ENCODE peak calls at places on chromosomes 1 and 21, in seven cellular contexts. J is testis, Q is GM23248, X is cardiac muscle cell, B is uterus, Y is mucosa of descending colon, C is Peyer's patch. D is an unnamed sample.

GRCh38 chr1:150366416-150367296 is 2.7 kb downstream of the RPRD2 start:
- DNase-seq in J (no peak), Q (peak; percentile 68), X (peak; percentile 8), B (no peak), Y (no peak), C (no peak), D (no peak)

GRCh38 chr1:156101880-156102279 is 12.6 kb upstream of the LMNA start:
- DNase-seq in J (no peak), Q (no peak), X (no peak), B (no peak), Y (no peak), C (no peak), D (no peak)

GRCh38 chr1:102776074-102776473 is 332.2 kb downstream of the COL11A1 start:
- DNase-seq in J (no peak), Q (no peak), X (no peak), B (no peak), Y (no peak), C (no peak), D (no peak)

GRCh38 chr1:98322966-98323365 is 338.6 kb upstream of the SNX7 start:
- DNase-seq in J (no peak), Q (peak; percentile 51), X (peak; percentile 27), B (no peak), Y (no peak), C (no peak), D (no peak)

GRCh38 chr1:107473065-107473464 is 332.2 kb downstream of the NTNG1 start:
- DNase-seq in J (no peak), Q (no peak), X (no peak), B (no peak), Y (no peak), C (no peak), D (no peak)

GRCh38 chr1:212655668-212656440 is 43.8 kb downstream of the BATF3 start:
- DNase-seq in J (no peak), Q (peak; percentile 91), X (no peak), B (no peak), Y (no peak), C (no peak), D (no peak)

GRCh38 chr1:16366722-16367257 is at the start of gene SZRD1:
- DNase-seq in J (peak; percentile 99), Q (peak; percentile 100), X (peak; percentile 100), B (peak; percentile 98), Y (peak; percentile 98), C (peak; percentile 97), D (peak; percentile 99)

GRCh38 chr1:98919211-98919610 is 85.5 kb downstream of the PLPPR5 start:
- DNase-seq in J (no peak), Q (no peak), X (no peak), B (no peak), Y (no peak), C (no peak), D (no peak)

GRCh38 chr1:247218252-247218651 is 37.6 kb upstream of the VN1R5 start:
- DNase-seq in J (no peak), Q (no peak), X (no peak), B (no peak), Y (no peak), C (no peak), D (no peak)

GRCh38 chr1:91924146-91924545 is 25.1 kb upstream of the BRDT start:
- DNase-seq in J (no peak), Q (peak; percentile 82), X (peak; percentile 63), B (no peak), Y (no peak), C (no peak), D (no peak)

GRCh38 chr1:85438353-85438752 is 26.6 kb downstream of the DDAH1 start:
- DNase-seq in J (no peak), Q (peak; percentile 42), X (peak; percentile 35), B (no peak), Y (no peak), C (no peak), D (no peak)

GRCh38 chr1:24142546-24143431 is at the start of gene IL22RA1:
- DNase-seq in J (peak; percentile 59), Q (peak; percentile 65), X (peak; percentile 25), B (no peak), Y (peak; percentile 85), C (peak; percentile 93), D (peak; percentile 77)

GRCh38 chr1:44723064-44723463 is 7.9 kb downstream of the RNU5D-1 start:
- DNase-seq in J (no peak), Q (no peak), X (no peak), B (no peak), Y (no peak), C (no peak), D (no peak)

GRCh38 chr1:226637147-226637935 is 88.8 kb downstream of the STUM start:
- DNase-seq in J (peak; percentile 78), Q (no peak), X (peak; percentile 63), B (peak; percentile 79), Y (peak; percentile 41), C (peak; percentile 51), D (no peak)

GRCh38 chr21:45098867-45099266 is 24.5 kb downstream of the ADARB1 start:
- DNase-seq in J (no peak), Q (peak; percentile 20), X (peak; percentile 23), B (no peak), Y (no peak), C (no peak), D (no peak)

GRCh38 chr1:3858231-3858981 is 1.1 kb downstream of the DFFB start:
- DNase-seq in J (no peak), Q (peak; percentile 75), X (peak; percentile 39), B (no peak), Y (no peak), C (peak; percentile 59), D (peak; percentile 40)

GRCh38 chr1:196667131-196667530 is 15.3 kb downstream of the CFH start:
- DNase-seq in J (no peak), Q (peak; percentile 29), X (no peak), B (no peak), Y (no peak), C (no peak), D (no peak)

GRCh38 chr1:231584117-231584516 is 42.5 kb upstream of the DISC1 start:
- DNase-seq in J (peak; percentile 44), Q (peak; percentile 80), X (peak; percentile 91), B (no peak), Y (no peak), C (no peak), D (peak; percentile 57)

GRCh38 chr1:76256289-76257223 is 182.0 kb downstream of the ST6GALNAC3 start:
- DNase-seq in J (no peak), Q (no peak), X (no peak), B (no peak), Y (no peak), C (no peak), D (no peak)

GRCh38 chr1:29410476-29410875 is 174.2 kb downstream of the PTPRU start:
- DNase-seq in J (no peak), Q (no peak), X (no peak), B (no peak), Y (no peak), C (no peak), D (no peak)

GRCh38 chr1:216325946-216326345 is 97.3 kb downstream of the USH2A start:
- DNase-seq in J (no peak), Q (no peak), X (no peak), B (no peak), Y (no peak), C (no peak), D (no peak)

GRCh38 chr1:53410100-53410541 is 49.1 kb upstream of the DMRTB1 start:
- DNase-seq in J (no peak), Q (peak; percentile 63), X (no peak), B (no peak), Y (peak; percentile 59), C (no peak), D (no peak)

GRCh38 chr1:168923521-168924136 is 182.9 kb upstream of the ATP1B1 start:
- DNase-seq in J (no peak), Q (no peak), X (no peak), B (no peak), Y (no peak), C (no peak), D (no peak)

GRCh38 chr1:172837816-172838680 is 179.1 kb downstream of the FASLG start:
- DNase-seq in J (no peak), Q (peak; percentile 65), X (peak; percentile 18), B (no peak), Y (no peak), C (no peak), D (no peak)

GRCh38 chr21:35991131-35991530 is 69.2 kb downstream of the SETD4 start:
- DNase-seq in J (no peak), Q (no peak), X (no peak), B (no peak), Y (no peak), C (no peak), D (no peak)

DNA sequence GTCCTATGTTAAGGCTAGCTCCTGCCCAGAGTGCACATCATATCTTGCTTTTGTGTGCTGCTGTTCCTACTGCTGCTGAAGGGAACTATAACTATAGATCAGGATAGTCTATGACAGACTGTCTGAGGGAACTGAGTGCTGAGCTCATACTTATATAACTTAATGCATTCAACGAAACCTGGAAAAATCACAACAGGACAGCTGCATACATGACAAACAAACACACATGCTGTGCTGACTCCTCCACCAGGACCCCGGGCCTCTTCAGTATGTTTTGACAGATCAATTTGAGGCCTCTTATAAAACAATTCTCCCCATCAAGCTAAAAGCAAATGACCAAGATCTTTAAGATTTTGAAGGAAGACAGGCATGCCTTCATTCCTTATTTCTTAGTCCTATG is 1031.4 kb upstream of the ADGRL2 start:
- DNase-seq in J (no peak), Q (no peak), X (no peak), B (no peak), Y (no peak), C (no peak), D (no peak)
- H3K4me1 ChIP-seq in J (no peaks in the 10 kb centered on the region), Q (no peaks in the 10 kb centered on the region), X (no peaks in the 10 kb centered on the region), B (no peaks in the 10 kb centered on the region), Y (no peaks in the 10 kb centered on the region), C (no peaks in the 10 kb centered on the region), D (no peaks in the 10 kb centered on the region)

DNA sequence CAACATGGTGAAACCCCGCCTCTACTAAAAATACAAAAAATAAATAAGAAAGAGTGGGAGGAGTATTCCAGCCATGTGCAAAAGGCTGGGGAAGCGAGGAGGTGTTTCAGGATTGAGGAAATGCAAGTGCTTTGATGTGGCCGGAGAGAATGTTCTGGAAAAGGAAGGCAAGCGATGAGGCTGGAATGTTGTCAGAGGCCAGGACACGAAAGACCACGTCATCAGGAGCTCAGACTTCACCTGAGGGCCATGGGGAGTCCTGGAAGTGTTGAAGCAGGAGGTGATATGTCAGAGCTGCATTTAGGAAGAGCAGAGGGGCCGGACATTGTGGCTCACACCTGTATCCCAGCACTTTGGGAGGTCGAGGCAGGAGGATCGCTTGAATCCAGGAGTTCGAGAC is 10.9 kb upstream of the THEMIS2 start:
- DNase-seq in J (no peak), Q (no peak), X (no peak), B (no peak), Y (peak; percentile 9), C (no peak), D (no peak)
- H3K4me1 ChIP-seq in J (peaks cover 8% of the 10 kb centered on the region), Q (peaks cover 20% of the 10 kb centered on the region), X (no peaks in the 10 kb centered on the region), B (no peaks in the 10 kb centered on the region), Y (no peaks in the 10 kb centered on the region), C (peaks cover 21% of the 10 kb centered on the region), D (no peaks in the 10 kb centered on the region)

DNA sequence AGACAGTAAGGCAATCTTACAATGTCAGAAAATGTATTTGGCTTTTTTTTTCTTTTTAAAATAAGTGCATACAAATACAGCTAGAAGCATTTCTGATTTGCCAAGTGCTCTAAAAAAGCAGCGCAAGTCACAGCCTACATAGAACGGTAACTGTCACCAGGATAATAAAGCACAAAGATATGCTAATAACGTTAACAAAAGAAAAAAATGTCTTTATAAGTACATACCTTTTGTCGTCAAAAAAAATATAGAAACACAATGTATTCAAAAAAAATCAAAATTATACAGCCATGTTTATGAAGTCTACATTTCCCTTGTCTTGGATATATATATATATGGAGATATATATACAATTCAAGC is 3.3 kb downstream of the IRF2BP2 start:
- DNase-seq in J (no peak), Q (no peak), X (no peak), B (no peak), Y (no peak), C (no peak), D (no peak)
- H3K4me1 ChIP-seq in J (peaks cover 37% of the 10 kb centered on the region), Q (peaks cover 31% of the 10 kb centered on the region), X (peaks cover 26% of the 10 kb centered on the region), B (peaks cover 3% of the 10 kb centered on the region), Y (peaks cover 32% of the 10 kb centered on the region), C (peaks cover 5% of the 10 kb centered on the region), D (peaks cover 23% of the 10 kb centered on the region)

GRCh38 chr1:111145963-111146768 is 6.1 kb downstream of the CEPT1 start:
- DNase-seq in J (no peak), Q (no peak), X (no peak), B (no peak), Y (no peak), C (no peak), D (no peak)
- H3K4me1 ChIP-seq in J (peaks cover 14% of the 10 kb centered on the region), Q (peaks cover 25% of the 10 kb centered on the region), X (peaks cover 8% of the 10 kb centered on the region), B (no peaks in the 10 kb centered on the region), Y (peaks cover 13% of the 10 kb centered on the region), C (no peaks in the 10 kb centered on the region), D (peaks cover 15% of the 10 kb centered on the region)